ENCODE peak calls at places on chromosomes 7 and 10, in five cellular contexts. K is H9, J is fibroblast of lung, G is DND-41, H is astrocyte. U is an unnamed sample.

GRCh38 chr7:157302314-157302711 is 34.5 kb upstream of the DNAJB6 start:
- DNase-seq in K (peak), J (peak), G (peak), H (peak), U (no peak)

GRCh38 chr7:818031-818699 is 14.1 kb upstream of the SUN1 start:
- DNase-seq in K (no peak), J (peak), G (no peak), H (peak), U (no peak)

GRCh38 chr10:3806603-3807002 is 21.6 kb upstream of the KLF6 start:
- DNase-seq in K (no peak), J (peak), G (no peak), H (peak), U (no peak)

GRCh38 chr7:141975806-141976523 is 2.4 kb upstream of the TAS2R38 start:
- DNase-seq in K (peak), J (peak), G (peak), H (peak), U (peak)

GRCh38 chr7:7564323-7564780 is 2.3 kb upstream of the MIOS start:
- DNase-seq in K (no peak), J (peak), G (no peak), H (peak), U (no peak)

GRCh38 chr7:144063710-144064109 is 5.9 kb upstream of the OR2A25 start:
- DNase-seq in K (peak), J (no peak), G (no peak), H (no peak), U (peak)

GRCh38 chr10:87886635-87887034 is 23.2 kb downstream of the PTEN start:
- DNase-seq in K (no peak), J (no peak), G (no peak), H (no peak), U (no peak)

GRCh38 chr7:157444011-157444842 is 107.4 kb downstream of the DNAJB6 start:
- DNase-seq in K (no peak), J (no peak), G (no peak), H (no peak), U (no peak)

GRCh38 chr10:32000937-32001336 is 55.3 kb downstream of the KIF5B start:
- DNase-seq in K (no peak), J (peak), G (no peak), H (peak), U (peak)

GRCh38 chr7:90230834-90231233 is 14.1 kb upstream of the CFAP69 start:
- DNase-seq in K (no peak), J (no peak), G (no peak), H (no peak), U (no peak)

GRCh38 chr10:105502076-105502475 is 861.0 kb downstream of the SORCS3 start:
- DNase-seq in K (no peak), J (no peak), G (no peak), H (no peak), U (no peak)

GRCh38 chr10:105506258-105506657 is 865.2 kb downstream of the SORCS3 start:
- DNase-seq in K (no peak), J (no peak), G (no peak), H (no peak), U (no peak)

GRCh38 chr10:105509551-105509950 is 868.5 kb downstream of the SORCS3 start:
- DNase-seq in K (no peak), J (no peak), G (no peak), H (no peak), U (no peak)

DNA sequence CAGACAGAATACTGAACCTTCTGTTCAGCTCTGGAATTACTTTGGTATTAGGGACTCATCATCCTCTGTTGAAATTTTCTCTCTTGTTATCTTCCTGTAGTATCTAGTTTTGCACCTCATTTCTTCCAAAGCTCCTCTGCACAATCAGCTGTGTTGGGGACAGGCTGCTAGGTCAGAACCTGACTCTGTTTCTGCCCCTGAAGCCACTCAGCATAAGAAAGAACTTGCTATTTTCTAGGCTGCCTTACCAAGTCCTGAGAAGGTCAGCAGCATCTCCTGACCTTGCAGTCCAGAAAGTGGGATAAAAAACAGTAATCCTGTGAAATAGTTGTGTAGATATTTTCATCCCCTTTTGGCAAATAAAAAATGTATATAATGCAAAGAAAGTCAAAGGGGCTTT is 862.6 kb downstream of the SORCS3 start:
- DNase-seq in K (no peak), J (no peak), G (no peak), H (no peak), U (no peak)
- H3K9ac ChIP-seq in K (no peak), J (no peak), G (no peak), H (no peak), U (no peak)

GRCh38 chr10:6917125-6917524 is 337.0 kb upstream of the PRKCQ start:
- DNase-seq in K (no peak), J (no peak), G (no peak), H (no peak), U (no peak)

GRCh38 chr10:6919077-6919476 is 339.0 kb upstream of the PRKCQ start:
- DNase-seq in K (no peak), J (no peak), G (no peak), H (no peak), U (no peak)

GRCh38 chr10:6916601-6917000 is 336.5 kb upstream of the PRKCQ start:
- DNase-seq in K (no peak), J (no peak), G (no peak), H (no peak), U (no peak)

GRCh38 chr10:6920072-6921019 is 340.3 kb upstream of the PRKCQ start:
- DNase-seq in K (peak), J (peak), G (peak), H (peak), U (peak)

GRCh38 chr10:6918305-6918704 is 338.2 kb upstream of the PRKCQ start:
- DNase-seq in K (peak), J (no peak), G (peak), H (no peak), U (peak)
- TF ChIP-seq CTCF in K (peak), J (no peak), G (peak), H (peak), U (peak)

DNA sequence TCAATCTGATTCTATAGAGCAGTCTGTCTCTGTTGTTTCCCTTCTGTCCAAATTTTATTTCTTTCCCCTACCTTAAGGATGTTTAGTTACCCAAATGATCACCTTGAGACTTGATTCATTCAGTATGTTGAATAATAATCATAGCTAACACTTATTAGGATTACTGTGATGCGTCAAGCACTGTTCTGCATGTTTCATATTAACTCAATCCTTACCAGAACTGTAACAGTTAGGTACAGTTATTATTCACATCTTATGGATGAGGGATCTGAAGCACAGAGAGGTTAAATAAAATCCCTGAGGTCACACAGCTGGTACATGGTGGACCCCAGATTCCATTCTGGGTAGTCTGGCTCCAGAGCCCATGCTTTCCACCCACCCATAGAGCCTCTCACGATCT is 97.9 kb upstream of the SAMD8 start:
- DNase-seq in K (no peak), J (no peak), G (no peak), H (no peak), U (no peak)
- H3K9ac ChIP-seq in K (no peak), J (no peak), G (no peak), H (no peak), U (no peak)

DNA sequence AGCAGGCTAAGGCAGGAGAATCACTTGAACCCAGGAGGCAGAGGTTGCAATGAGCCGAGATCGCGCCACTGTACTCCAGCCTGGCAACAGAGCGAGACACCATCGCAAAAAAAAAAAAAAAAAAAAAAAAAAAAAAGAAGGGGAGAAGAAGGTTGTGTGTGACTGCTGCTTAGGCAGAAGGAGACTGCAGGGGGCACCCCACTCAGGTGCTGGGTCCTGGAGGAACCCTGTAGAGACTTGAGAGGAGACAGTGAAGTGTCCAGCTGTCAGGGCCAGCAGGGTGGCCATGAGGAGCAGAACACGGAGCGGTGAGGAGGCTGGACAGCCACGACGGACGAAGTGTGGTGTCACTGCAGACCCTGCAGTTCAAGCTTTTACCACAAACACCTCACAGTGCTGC is 99.0 kb upstream of the NMT2 start:
- DNase-seq in K (no peak), J (no peak), G (no peak), H (no peak), U (peak)
- TF ChIP-seq CTCF in K (peak), J (no peak), G (no peak), H (no peak), U (peak)

GRCh38 chr10:69042417-69042816 is 45.5 kb upstream of the SRGN start:
- DNase-seq in K (no peak), J (no peak), G (no peak), H (no peak), U (no peak)

GRCh38 chr10:69042838-69043237 is 45.1 kb upstream of the SRGN start:
- DNase-seq in K (no peak), J (no peak), G (no peak), H (no peak), U (no peak)

GRCh38 chr10:69045441-69046300 is 42.2 kb upstream of the SRGN start:
- DNase-seq in K (no peak), J (peak), G (no peak), H (peak), U (no peak)

GRCh38 chr10:69047111-69047837 is 40.6 kb upstream of the SRGN start:
- DNase-seq in K (no peak), J (peak), G (no peak), H (no peak), U (no peak)

GRCh38 chr10:69043931-69044531 is 43.9 kb upstream of the SRGN start:
- DNase-seq in K (no peak), J (peak), G (no peak), H (no peak), U (no peak)
- H3K9ac ChIP-seq in K (no peak), J (no peak), G (no peak), H (no peak), U (no peak)

GRCh38 chr10:58397830-58398229 is 12.6 kb downstream of the TFAM start:
- DNase-seq in K (no peak), J (no peak), G (no peak), H (no peak), U (no peak)

GRCh38 chr10:58396057-58396456 is 10.8 kb downstream of the TFAM start:
- DNase-seq in K (no peak), J (no peak), G (no peak), H (no peak), U (no peak)

GRCh38 chr10:58389024-58389423 is 3.8 kb downstream of the TFAM start:
- DNase-seq in K (no peak), J (no peak), G (no peak), H (no peak), U (no peak)

GRCh38 chr10:58394471-58394870 is 9.3 kb downstream of the TFAM start:
- DNase-seq in K (no peak), J (no peak), G (no peak), H (no peak), U (no peak)

GRCh38 chr10:58393317-58393716 is 8.1 kb downstream of the TFAM start:
- DNase-seq in K (no peak), J (no peak), G (no peak), H (no peak), U (no peak)
- TF ChIP-seq CTCF in K (no peak), J (no peak), G (no peak), H (no peak), U (peak)

GRCh38 chr7:77402818-77403217 is 13.3 kb downstream of the GSAP start:
- DNase-seq in K (no peak), J (no peak), G (no peak), H (no peak), U (no peak)
- H3K9ac ChIP-seq in K (no peak), J (no peak), G (no peak), H (no peak), U (no peak)

GRCh38 chr7:130486114-130486962 is 5.5 kb upstream of the MEST start:
- DNase-seq in K (peak), J (no peak), G (no peak), H (no peak), U (peak)
- TF ChIP-seq CTCF in K (peak), J (no peak), G (peak), H (peak), U (peak)

DNA sequence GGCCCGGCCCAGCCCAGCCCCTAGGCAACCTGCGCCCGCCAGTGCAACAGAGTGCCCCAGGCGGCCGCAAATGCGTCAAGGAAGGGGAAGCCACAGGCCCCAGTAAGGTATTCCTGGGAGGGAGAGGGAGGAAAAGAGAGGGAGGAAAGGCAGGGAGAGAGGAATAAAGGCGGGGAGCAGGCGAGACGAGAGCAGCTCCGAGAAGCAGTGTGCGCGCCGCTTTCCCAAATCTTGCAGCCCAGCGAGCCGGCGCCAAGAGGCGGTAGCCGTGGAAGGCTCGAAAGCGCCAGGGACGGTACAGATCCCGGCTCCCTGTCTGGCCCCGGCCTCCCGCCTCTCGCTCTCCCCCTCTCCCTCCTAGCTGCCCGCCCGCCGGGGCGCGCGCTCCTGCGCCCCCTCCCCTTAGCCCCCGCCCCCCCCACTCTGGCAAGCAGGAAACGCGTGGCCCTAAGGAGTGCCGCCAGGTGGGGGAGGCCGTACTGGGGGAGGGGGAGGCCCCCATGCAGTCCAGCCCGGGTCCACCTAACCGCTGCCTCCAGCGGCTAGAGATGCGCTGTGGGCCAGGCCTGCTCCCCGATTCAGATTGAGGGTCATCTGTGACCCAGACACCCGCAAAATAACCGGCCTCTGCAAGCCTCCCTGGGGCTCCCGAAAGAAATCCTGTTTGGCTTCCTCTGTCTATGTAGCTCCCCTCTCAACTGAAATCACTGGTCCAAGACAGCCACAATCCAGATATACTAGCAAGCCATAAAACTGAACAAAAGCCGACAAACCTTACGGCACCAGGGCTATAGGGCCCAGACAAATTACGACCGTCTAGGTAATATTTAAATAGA is 4.2 kb downstream of the HOXA10 start:
- DNase-seq in K (peak), J (no peak), G (no peak), H (no peak), U (peak)
- H3K9ac ChIP-seq in K (no peak), J (no peak), G (no peak), H (no peak), U (no peak)

GRCh38 chr10:70566515-70567290 is 35.8 kb downstream of the PRF1 start:
- DNase-seq in K (no peak), J (no peak), G (no peak), H (no peak), U (no peak)

GRCh38 chr10:70563230-70563629 is 39.3 kb downstream of the PRF1 start:
- DNase-seq in K (no peak), J (no peak), G (no peak), H (no peak), U (peak)

GRCh38 chr10:70565556-70566514 is 36.7 kb downstream of the PRF1 start:
- DNase-seq in K (no peak), J (no peak), G (no peak), H (no peak), U (no peak)

GRCh38 chr10:70564113-70564725 is 38.3 kb downstream of the PRF1 start:
- DNase-seq in K (no peak), J (no peak), G (no peak), H (no peak), U (peak)

DNA sequence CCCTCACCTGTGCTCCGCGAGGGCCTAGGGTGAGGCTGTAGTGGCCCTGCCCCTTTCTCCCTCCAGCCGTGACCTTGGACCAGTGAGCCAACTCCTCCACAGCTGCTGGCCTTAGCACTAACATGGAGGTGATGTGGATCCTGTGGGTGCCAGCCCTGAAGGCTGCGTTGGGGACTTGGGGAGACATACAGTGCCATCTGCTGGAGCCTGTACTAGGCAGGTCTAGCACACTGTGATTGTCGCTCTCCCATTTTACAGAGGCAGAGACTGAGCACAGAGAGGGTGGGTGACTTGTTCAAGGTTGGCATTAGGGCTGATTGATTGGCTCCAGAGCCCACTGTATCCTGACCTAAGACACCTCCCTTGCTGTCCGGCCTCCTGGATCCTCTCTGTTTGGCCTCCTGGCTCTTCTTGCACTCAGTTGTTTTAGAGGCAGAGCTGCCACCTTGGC is 37.6 kb downstream of the PRF1 start:
- DNase-seq in K (no peak), J (no peak), G (no peak), H (no peak), U (no peak)
- TF ChIP-seq CTCF in K (no peak), J (no peak), G (peak), H (no peak), U (no peak)

U was measured in endodermal cell.